ENCODE peak calls at places on chromosomes 7 and 10, in seven cellular contexts. J, H, N, C, Y, R and X are unnamed samples.

GRCh38 chr10:118712930-118713634 is 41.7 kb downstream of the CACUL1 start:
- DNase-seq in J (no peak), H (no peak), N (no peak), C (no peak), Y (no peak), R (peak; percentile 20), X (no peak)

GRCh38 chr7:72751978-72752377 is 76.0 kb downstream of the TYW1B start:
- DNase-seq in J (no peak), H (no peak), N (peak; percentile 10), C (no peak), Y (no peak), R (no peak), X (no peak)

GRCh38 chr10:91797077-91797690 is 1.0 kb upstream of the TNKS2 start:
- DNase-seq in J (no peak), H (no peak), N (no peak), C (no peak), Y (no peak), R (no peak), X (no peak)

GRCh38 chr7:102412548-102412947 is 16.4 kb downstream of the PRKRIP1 start:
- DNase-seq in J (peak; percentile 32), H (peak; percentile 37), N (peak; percentile 23), C (peak; percentile 35), Y (peak; percentile 15), R (no peak), X (no peak)

GRCh38 chr10:110358869-110359629 is 54.3 kb upstream of the SMNDC1 start:
- DNase-seq in J (no peak), H (no peak), N (no peak), C (peak; percentile 12), Y (peak; percentile 65), R (peak; percentile 27), X (peak; percentile 38)

GRCh38 chr10:101781984-101782810 is 1.0 kb downstream of the NPM3 start:
- DNase-seq in J (no peak), H (no peak), N (no peak), C (no peak), Y (no peak), R (no peak), X (peak; percentile 35)

GRCh38 chr10:110486680-110487410 is 10.9 kb upstream of the DUSP5 start:
- DNase-seq in J (no peak), H (no peak), N (no peak), C (no peak), Y (no peak), R (no peak), X (no peak)

GRCh38 chr7:111146136-111146535 is 55.2 kb downstream of the LRRN3 start:
- DNase-seq in J (no peak), H (no peak), N (no peak), C (no peak), Y (no peak), R (no peak), X (no peak)

GRCh38 chr10:80585812-80586211 is 48.1 kb downstream of the SH2D4B start:
- DNase-seq in J (no peak), H (no peak), N (no peak), C (no peak), Y (no peak), R (no peak), X (no peak)

GRCh38 chr10:60524541-60524940 is 134.9 kb upstream of the ANK3 start:
- DNase-seq in J (no peak), H (no peak), N (no peak), C (peak; percentile 63), Y (no peak), R (no peak), X (no peak)

GRCh38 chr7:42237891-42238531 is 1.0 kb upstream of the GLI3 start:
- DNase-seq in J (no peak), H (no peak), N (peak; percentile 77), C (peak; percentile 87), Y (no peak), R (peak; percentile 32), X (no peak)

GRCh38 chr7:3206771-3207191 is 94.3 kb upstream of the SDK1 start:
- DNase-seq in J (no peak), H (no peak), N (no peak), C (no peak), Y (peak; percentile 72), R (no peak), X (no peak)

GRCh38 chr7:153224890-153225289 is 465.3 kb downstream of the ACTR3B start:
- DNase-seq in J (no peak), H (no peak), N (no peak), C (no peak), Y (no peak), R (no peak), X (no peak)